ENCODE peak calls at places on chromosome 5, in nine cellular contexts. One of them, this sample, is unnamed.

GRCh38 chr5:25850581-25850980 is 1187.8 kb downstream of the CDH9 start:
- DNase-seq in GM06990: no peak
- DNase-seq in fibroblast of pulmonary artery: no peak
- DNase-seq in foreskin melanocyte: no peak
- DNase-seq in Daoy: peak; percentile 7
- DNase-seq in stomach: no peak
- DNase-seq in heart left ventricle: no peak
- DNase-seq in AG04449: no peak
- DNase-seq in NCI-H2107: no peak
- DNase-seq in this sample: peak; percentile 68

GRCh38 chr5:178429541-178430186 is 160.5 kb downstream of the COL23A1 start:
- DNase-seq in NCI-H2107: no peak
- DNase-seq in Daoy: no peak
- DNase-seq in GM06990: no peak
- DNase-seq in heart left ventricle: no peak
- DNase-seq in AG04449: no peak
- DNase-seq in stomach: peak; percentile 58
- DNase-seq in foreskin melanocyte: no peak
- DNase-seq in fibroblast of pulmonary artery: no peak
- DNase-seq in this sample: no peak

GRCh38 chr5:109196486-109196885 is 213.3 kb downstream of the PJA2 start:
- DNase-seq in NCI-H2107: no peak
- DNase-seq in heart left ventricle: no peak
- DNase-seq in fibroblast of pulmonary artery: no peak
- DNase-seq in AG04449: no peak
- DNase-seq in Daoy: no peak
- DNase-seq in GM06990: no peak
- DNase-seq in foreskin melanocyte: no peak
- DNase-seq in stomach: no peak
- DNase-seq in this sample: peak; percentile 21

GRCh38 chr5:95817430-95817829 is 5.1 kb downstream of the GLRX start:
- DNase-seq in fibroblast of pulmonary artery: no peak
- DNase-seq in Daoy: peak; percentile 91
- DNase-seq in GM06990: no peak
- DNase-seq in stomach: no peak
- DNase-seq in foreskin melanocyte: no peak
- DNase-seq in NCI-H2107: peak; percentile 5
- DNase-seq in AG04449: no peak
- DNase-seq in heart left ventricle: no peak
- DNase-seq in this sample: peak; percentile 92

GRCh38 chr5:114174837-114175236 is 187.0 kb upstream of the KCNN2 start:
- DNase-seq in GM06990: no peak
- DNase-seq in heart left ventricle: no peak
- DNase-seq in fibroblast of pulmonary artery: peak; percentile 16
- DNase-seq in stomach: no peak
- DNase-seq in AG04449: no peak
- DNase-seq in foreskin melanocyte: no peak
- DNase-seq in NCI-H2107: no peak
- DNase-seq in Daoy: no peak
- DNase-seq in this sample: no peak

GRCh38 chr5:122772446-122772845 is 2.4 kb upstream of the SNX2 start:
- DNase-seq in AG04449: no peak
- DNase-seq in stomach: no peak
- DNase-seq in fibroblast of pulmonary artery: peak; percentile 77
- DNase-seq in NCI-H2107: no peak
- DNase-seq in foreskin melanocyte: no peak
- DNase-seq in Daoy: peak; percentile 15
- DNase-seq in heart left ventricle: no peak
- DNase-seq in GM06990: no peak
- DNase-seq in this sample: peak; percentile 6

GRCh38 chr5:10351199-10351881 is 2.2 kb upstream of the MARCHF6 start:
- DNase-seq in Daoy: peak; percentile 59
- DNase-seq in fibroblast of pulmonary artery: peak; percentile 84
- DNase-seq in stomach: no peak
- DNase-seq in heart left ventricle: peak; percentile 44
- DNase-seq in GM06990: no peak
- DNase-seq in AG04449: no peak
- DNase-seq in NCI-H2107: no peak
- DNase-seq in foreskin melanocyte: peak; percentile 44
- DNase-seq in this sample: peak; percentile 55

GRCh38 chr5:160310910-160311295 is 1.5 kb downstream of the CCNJL start:
- DNase-seq in AG04449: no peak
- DNase-seq in foreskin melanocyte: no peak
- DNase-seq in heart left ventricle: no peak
- DNase-seq in Daoy: no peak
- DNase-seq in NCI-H2107: no peak
- DNase-seq in fibroblast of pulmonary artery: no peak
- DNase-seq in GM06990: no peak
- DNase-seq in stomach: no peak
- DNase-seq in this sample: no peak

GRCh38 chr5:10424124-10424731 is 17.5 kb upstream of the ROPN1L start:
- DNase-seq in fibroblast of pulmonary artery: peak; percentile 64
- DNase-seq in Daoy: peak; percentile 23
- DNase-seq in GM06990: no peak
- DNase-seq in foreskin melanocyte: peak; percentile 15
- DNase-seq in NCI-H2107: no peak
- DNase-seq in heart left ventricle: peak; percentile 33
- DNase-seq in AG04449: no peak
- DNase-seq in stomach: no peak
- DNase-seq in this sample: peak; percentile 60

GRCh38 chr5:1000329-1000728 is 8.3 kb upstream of the NKD2 start:
- DNase-seq in GM06990: no peak
- DNase-seq in AG04449: no peak
- DNase-seq in NCI-H2107: no peak
- DNase-seq in foreskin melanocyte: no peak
- DNase-seq in fibroblast of pulmonary artery: no peak
- DNase-seq in heart left ventricle: no peak
- DNase-seq in stomach: peak; percentile 10
- DNase-seq in Daoy: no peak
- DNase-seq in this sample: no peak

GRCh38 chr5:652023-652515 is 39.9 kb downstream of the CEP72 start:
- DNase-seq in Daoy: no peak
- DNase-seq in heart left ventricle: no peak
- DNase-seq in foreskin melanocyte: no peak
- DNase-seq in stomach: no peak
- DNase-seq in AG04449: no peak
- DNase-seq in fibroblast of pulmonary artery: no peak
- DNase-seq in GM06990: no peak
- DNase-seq in NCI-H2107: no peak
- DNase-seq in this sample: no peak

GRCh38 chr5:42949348-42950090 is 90.6 kb downstream of the ANXA2R start:
- DNase-seq in Daoy: peak; percentile 82
- DNase-seq in heart left ventricle: peak; percentile 53
- DNase-seq in stomach: peak; percentile 58
- DNase-seq in NCI-H2107: no peak
- DNase-seq in foreskin melanocyte: peak; percentile 32
- DNase-seq in AG04449: no peak
- DNase-seq in GM06990: peak; percentile 62
- DNase-seq in fibroblast of pulmonary artery: peak; percentile 90
- DNase-seq in this sample: peak; percentile 76

GRCh38 chr5:159510282-159510681 is 180.0 kb upstream of the IL12B start:
- DNase-seq in GM06990: no peak
- DNase-seq in foreskin melanocyte: peak; percentile 43
- DNase-seq in stomach: no peak
- DNase-seq in heart left ventricle: peak; percentile 80
- DNase-seq in AG04449: peak; percentile 63
- DNase-seq in fibroblast of pulmonary artery: peak; percentile 56
- DNase-seq in Daoy: peak; percentile 86
- DNase-seq in NCI-H2107: no peak
- DNase-seq in this sample: peak; percentile 71

GRCh38 chr5:78605611-78606010 is 43.0 kb downstream of the LHFPL2 start:
- DNase-seq in GM06990: no peak
- DNase-seq in foreskin melanocyte: no peak
- DNase-seq in AG04449: no peak
- DNase-seq in stomach: no peak
- DNase-seq in NCI-H2107: no peak
- DNase-seq in fibroblast of pulmonary artery: no peak
- DNase-seq in Daoy: no peak
- DNase-seq in heart left ventricle: no peak
- DNase-seq in this sample: peak; percentile 34

GRCh38 chr5:141192110-141192725 is at the start of gene PCDHB10:
- DNase-seq in stomach: no peak
- DNase-seq in NCI-H2107: no peak
- DNase-seq in GM06990: no peak
- DNase-seq in Daoy: peak; percentile 65
- DNase-seq in heart left ventricle: no peak
- DNase-seq in foreskin melanocyte: no peak
- DNase-seq in fibroblast of pulmonary artery: peak; percentile 13
- DNase-seq in AG04449: no peak
- DNase-seq in this sample: peak; percentile 55

GRCh38 chr5:160450164-160450932 is 28.7 kb downstream of the PTTG1 start:
- DNase-seq in AG04449: no peak
- DNase-seq in GM06990: no peak
- DNase-seq in fibroblast of pulmonary artery: peak; percentile 26
- DNase-seq in heart left ventricle: no peak
- DNase-seq in Daoy: no peak
- DNase-seq in NCI-H2107: no peak
- DNase-seq in foreskin melanocyte: no peak
- DNase-seq in stomach: no peak
- DNase-seq in this sample: no peak

GRCh38 chr5:44646016-44646415 is 162.7 kb upstream of the MRPS30 start:
- DNase-seq in AG04449: no peak
- DNase-seq in NCI-H2107: no peak
- DNase-seq in fibroblast of pulmonary artery: no peak
- DNase-seq in GM06990: no peak
- DNase-seq in foreskin melanocyte: no peak
- DNase-seq in stomach: no peak
- DNase-seq in Daoy: no peak
- DNase-seq in heart left ventricle: peak; percentile 29
- DNase-seq in this sample: no peak

GRCh38 chr5:135965504-135965903 is 10.7 kb upstream of the LECT2 start:
- DNase-seq in Daoy: no peak
- DNase-seq in heart left ventricle: no peak
- DNase-seq in fibroblast of pulmonary artery: no peak
- DNase-seq in foreskin melanocyte: no peak
- DNase-seq in GM06990: no peak
- DNase-seq in stomach: no peak
- DNase-seq in NCI-H2107: no peak
- DNase-seq in AG04449: no peak
- DNase-seq in this sample: no peak

GRCh38 chr5:68709229-68709628 is 384.6 kb upstream of the SLC30A5 start:
- DNase-seq in heart left ventricle: peak; percentile 29
- DNase-seq in stomach: no peak
- DNase-seq in AG04449: no peak
- DNase-seq in GM06990: no peak
- DNase-seq in foreskin melanocyte: no peak
- DNase-seq in fibroblast of pulmonary artery: no peak
- DNase-seq in Daoy: no peak
- DNase-seq in NCI-H2107: no peak
- DNase-seq in this sample: no peak

GRCh38 chr5:105639068-105639467 is 2031.7 kb downstream of the EFNA5 start:
- DNase-seq in NCI-H2107: no peak
- DNase-seq in heart left ventricle: no peak
- DNase-seq in foreskin melanocyte: no peak
- DNase-seq in stomach: no peak
- DNase-seq in AG04449: no peak
- DNase-seq in GM06990: no peak
- DNase-seq in fibroblast of pulmonary artery: peak; percentile 2
- DNase-seq in Daoy: no peak
- DNase-seq in this sample: no peak

GRCh38 chr5:157748740-157749461 is 5.4 kb downstream of the LSM11 start:
- DNase-seq in fibroblast of pulmonary artery: peak; percentile 92
- DNase-seq in NCI-H2107: no peak
- DNase-seq in GM06990: no peak
- DNase-seq in Daoy: peak; percentile 85
- DNase-seq in heart left ventricle: no peak
- DNase-seq in stomach: no peak
- DNase-seq in foreskin melanocyte: no peak
- DNase-seq in AG04449: peak; percentile 66
- DNase-seq in this sample: peak; percentile 84

GRCh38 chr5:78587775-78588291 is 60.7 kb downstream of the LHFPL2 start:
- DNase-seq in stomach: no peak
- DNase-seq in NCI-H2107: no peak
- DNase-seq in fibroblast of pulmonary artery: peak; percentile 87
- DNase-seq in AG04449: no peak
- DNase-seq in heart left ventricle: no peak
- DNase-seq in Daoy: no peak
- DNase-seq in foreskin melanocyte: no peak
- DNase-seq in GM06990: no peak
- DNase-seq in this sample: no peak

GRCh38 chr5:167684251-167684650 is 607.2 kb upstream of the WWC1 start:
- DNase-seq in Daoy: peak; percentile 17
- DNase-seq in AG04449: no peak
- DNase-seq in heart left ventricle: no peak
- DNase-seq in NCI-H2107: no peak
- DNase-seq in GM06990: no peak
- DNase-seq in stomach: no peak
- DNase-seq in fibroblast of pulmonary artery: peak; percentile 18
- DNase-seq in foreskin melanocyte: peak; percentile 53
- DNase-seq in this sample: peak; percentile 47

GRCh38 chr5:168409601-168410458 is 76.4 kb upstream of the RARS1 start:
- DNase-seq in NCI-H2107: no peak
- DNase-seq in stomach: no peak
- DNase-seq in foreskin melanocyte: peak; percentile 87
- DNase-seq in GM06990: no peak
- DNase-seq in AG04449: no peak
- DNase-seq in heart left ventricle: peak; percentile 19
- DNase-seq in Daoy: peak; percentile 79
- DNase-seq in fibroblast of pulmonary artery: peak; percentile 83
- DNase-seq in this sample: peak; percentile 69

GRCh38 chr5:128172102-128172501 is 88.5 kb downstream of the SLC12A2 start:
- DNase-seq in AG04449: no peak
- DNase-seq in stomach: no peak
- DNase-seq in foreskin melanocyte: no peak
- DNase-seq in heart left ventricle: no peak
- DNase-seq in GM06990: no peak
- DNase-seq in fibroblast of pulmonary artery: no peak
- DNase-seq in Daoy: no peak
- DNase-seq in NCI-H2107: no peak
- DNase-seq in this sample: no peak

GRCh38 chr5:14174235-14174636 is 31.1 kb downstream of the TRIO start:
- DNase-seq in foreskin melanocyte: no peak
- DNase-seq in heart left ventricle: no peak
- DNase-seq in stomach: no peak
- DNase-seq in Daoy: no peak
- DNase-seq in GM06990: peak; percentile 44
- DNase-seq in fibroblast of pulmonary artery: no peak
- DNase-seq in AG04449: no peak
- DNase-seq in NCI-H2107: no peak
- DNase-seq in this sample: peak; percentile 73

GRCh38 chr5:37391591-37391990 is 12.5 kb downstream of the WDR70 start:
- DNase-seq in foreskin melanocyte: no peak
- DNase-seq in Daoy: no peak
- DNase-seq in NCI-H2107: no peak
- DNase-seq in stomach: no peak
- DNase-seq in fibroblast of pulmonary artery: no peak
- DNase-seq in heart left ventricle: no peak
- DNase-seq in GM06990: no peak
- DNase-seq in AG04449: no peak
- DNase-seq in this sample: no peak

GRCh38 chr5:155258139-155258538 is 244.6 kb downstream of the KIF4B start:
- DNase-seq in NCI-H2107: no peak
- DNase-seq in GM06990: no peak
- DNase-seq in heart left ventricle: no peak
- DNase-seq in stomach: no peak
- DNase-seq in Daoy: no peak
- DNase-seq in AG04449: no peak
- DNase-seq in fibroblast of pulmonary artery: no peak
- DNase-seq in foreskin melanocyte: no peak
- DNase-seq in this sample: no peak

GRCh38 chr5:178419651-178420050 is 170.5 kb downstream of the COL23A1 start:
- DNase-seq in fibroblast of pulmonary artery: no peak
- DNase-seq in AG04449: no peak
- DNase-seq in GM06990: no peak
- DNase-seq in Daoy: no peak
- DNase-seq in heart left ventricle: no peak
- DNase-seq in stomach: no peak
- DNase-seq in NCI-H2107: no peak
- DNase-seq in foreskin melanocyte: no peak
- DNase-seq in this sample: no peak

GRCh38 chr5:2173067-2173466 is 290.3 kb upstream of the IRX4 start:
- DNase-seq in foreskin melanocyte: no peak
- DNase-seq in heart left ventricle: no peak
- DNase-seq in AG04449: no peak
- DNase-seq in Daoy: no peak
- DNase-seq in GM06990: no peak
- DNase-seq in stomach: no peak
- DNase-seq in fibroblast of pulmonary artery: no peak
- DNase-seq in NCI-H2107: no peak
- DNase-seq in this sample: no peak

GRCh38 chr5:154647760-154648143 is 107.4 kb upstream of the LARP1 start:
- DNase-seq in Daoy: no peak
- DNase-seq in fibroblast of pulmonary artery: no peak
- DNase-seq in GM06990: no peak
- DNase-seq in NCI-H2107: no peak
- DNase-seq in AG04449: no peak
- DNase-seq in heart left ventricle: no peak
- DNase-seq in stomach: no peak
- DNase-seq in foreskin melanocyte: no peak
- DNase-seq in this sample: no peak

This sample was measured in A172.